ENCODE peak calls at places on chromosomes 16 and 17, in four cellular contexts. E, I, N and K are unnamed samples.

GRCh38 chr17:45218895-45219661 is 2.6 kb upstream of the FMNL1 start:
- DNase-seq in E (peak; percentile 95), I (no peak), N (peak; percentile 88), K (peak; percentile 80)

GRCh38 chr17:50033316-50033715 is 22.6 kb upstream of the ITGA3 start:
- DNase-seq in E (no peak), I (no peak), N (no peak), K (no peak)

GRCh38 chr16:57041182-57042156 is 50.9 kb upstream of the CPNE2 start:
- DNase-seq in E (no peak), I (no peak), N (no peak), K (no peak)

GRCh38 chr16:66650707-66651473 is 45.7 kb downstream of the CMTM4 start:
- DNase-seq in E (peak; percentile 91), I (peak; percentile 19), N (peak; percentile 88), K (peak; percentile 52)

GRCh38 chr16:85170066-85171003 is 58.1 kb upstream of the CIBAR2 start:
- DNase-seq in E (no peak), I (no peak), N (no peak), K (no peak)

GRCh38 chr17:7846765-7847661 is 7.9 kb upstream of the TMEM88 start:
- DNase-seq in E (no peak), I (no peak), N (peak; percentile 41), K (no peak)

GRCh38 chr16:4931381-4931780 is 5.6 kb downstream of the PPL start:
- DNase-seq in E (no peak), I (no peak), N (no peak), K (no peak)

GRCh38 chr16:27244363-27244755 is 24.2 kb downstream of the NSMCE1 start:
- DNase-seq in E (no peak), I (no peak), N (peak; percentile 22), K (no peak)

GRCh38 chr16:4806280-4806679 is 3.8 kb upstream of the ROGDI start:
- DNase-seq in E (no peak), I (no peak), N (no peak), K (no peak)

GRCh38 chr16:25151996-25152395 is 40.5 kb downstream of the LCMT1 start:
- DNase-seq in E (no peak), I (peak; percentile 43), N (no peak), K (no peak)

GRCh38 chr16:89154390-89155183 is 17.0 kb upstream of the CDH15 start:
- DNase-seq in E (no peak), I (no peak), N (no peak), K (no peak)

GRCh38 chr17:71922439-71922838 is 198.4 kb upstream of the SOX9 start:
- DNase-seq in E (no peak), I (peak; percentile 45), N (no peak), K (no peak)

GRCh38 chr16:2859686-2860265 is 1.8 kb upstream of the PRSS22 start:
- DNase-seq in E (no peak), I (no peak), N (no peak), K (no peak)

GRCh38 chr17:73551756-73552155 is 92.5 kb downstream of the SDK2 start:
- DNase-seq in E (no peak), I (no peak), N (peak; percentile 75), K (no peak)

GRCh38 chr17:38885044-38885727 is 15.3 kb downstream of the LASP1 start:
- DNase-seq in E (no peak), I (no peak), N (peak; percentile 31), K (no peak)

GRCh38 chr17:66319226-66319625 is 16.8 kb downstream of the PRKCA start:
- DNase-seq in E (no peak), I (no peak), N (no peak), K (no peak)

GRCh38 chr16:3807425-3808123 is 72.9 kb downstream of the CREBBP start:
- DNase-seq in E (no peak), I (no peak), N (no peak), K (no peak)

GRCh38 chr16:11056989-11057645 is 112.8 kb downstream of the CLEC16A start:
- DNase-seq in E (peak; percentile 14), I (no peak), N (no peak), K (no peak)

GRCh38 chr16:80447263-80447662 is 93.5 kb upstream of the DYNLRB2 start:
- DNase-seq in E (no peak), I (no peak), N (no peak), K (no peak)

GRCh38 chr17:58285422-58285810 is 4.7 kb upstream of the MPO start:
- DNase-seq in E (no peak), I (no peak), N (no peak), K (no peak)